ENCODE peak calls at places on chromosomes 11 and 22, in eight cellular contexts. One of them, this sample, is unnamed.

GRCh38 chr11:125950178-125950490 is 4.3 kb downstream of the VSIG10L2 start:
- DNase-seq in SIG-M5: no peak
- DNase-seq in CD8-positive, alpha-beta memory T cell: no peak
- DNase-seq in HEK293T: no peak
- DNase-seq in uterus: no peak
- DNase-seq in dorsolateral prefrontal cortex: no peak
- DNase-seq in GM10248: no peak
- DNase-seq in lower lobe of right lung: no peak
- DNase-seq in this sample: no peak

GRCh38 chr11:864118-864827 is 21.6 kb downstream of the TSPAN4 start:
- DNase-seq in SIG-M5: no peak
- DNase-seq in CD8-positive, alpha-beta memory T cell: no peak
- DNase-seq in HEK293T: no peak
- DNase-seq in uterus: no peak
- DNase-seq in dorsolateral prefrontal cortex: no peak
- DNase-seq in GM10248: no peak
- DNase-seq in lower lobe of right lung: no peak
- DNase-seq in this sample: no peak

GRCh38 chr22:46682011-46682731 is 55.9 kb downstream of the CERK start:
- DNase-seq in SIG-M5: no peak
- DNase-seq in CD8-positive, alpha-beta memory T cell: no peak
- DNase-seq in HEK293T: no peak
- DNase-seq in uterus: no peak
- DNase-seq in dorsolateral prefrontal cortex: no peak
- DNase-seq in GM10248: no peak
- DNase-seq in lower lobe of right lung: no peak
- DNase-seq in this sample: no peak

GRCh38 chr22:29044657-29045176 is 16.9 kb downstream of the C22orf31 start:
- DNase-seq in SIG-M5: no peak
- DNase-seq in CD8-positive, alpha-beta memory T cell: no peak
- DNase-seq in HEK293T: no peak
- DNase-seq in uterus: no peak
- DNase-seq in dorsolateral prefrontal cortex: no peak
- DNase-seq in GM10248: no peak
- DNase-seq in lower lobe of right lung: no peak
- DNase-seq in this sample: no peak

GRCh38 chr22:22410121-22410520 is 98.4 kb downstream of the ZNF280B start:
- DNase-seq in SIG-M5: no peak
- DNase-seq in CD8-positive, alpha-beta memory T cell: no peak
- DNase-seq in HEK293T: no peak
- DNase-seq in uterus: no peak
- DNase-seq in dorsolateral prefrontal cortex: no peak
- DNase-seq in GM10248: no peak
- DNase-seq in lower lobe of right lung: peak
- DNase-seq in this sample: peak

GRCh38 chr11:45688472-45689033 is 23.1 kb upstream of the CHST1 start:
- DNase-seq in SIG-M5: no peak
- DNase-seq in CD8-positive, alpha-beta memory T cell: no peak
- DNase-seq in HEK293T: no peak
- DNase-seq in uterus: no peak
- DNase-seq in dorsolateral prefrontal cortex: no peak
- DNase-seq in GM10248: no peak
- DNase-seq in lower lobe of right lung: no peak
- DNase-seq in this sample: no peak

GRCh38 chr11:69251639-69252493 is 42.1 kb upstream of the MYEOV start:
- DNase-seq in SIG-M5: no peak
- DNase-seq in CD8-positive, alpha-beta memory T cell: no peak
- DNase-seq in HEK293T: no peak
- DNase-seq in uterus: no peak
- DNase-seq in dorsolateral prefrontal cortex: no peak
- DNase-seq in GM10248: no peak
- DNase-seq in lower lobe of right lung: no peak
- DNase-seq in this sample: no peak

GRCh38 chr11:57345555-57346151 is 7.5 kb downstream of the P2RX3 start:
- DNase-seq in SIG-M5: no peak
- DNase-seq in CD8-positive, alpha-beta memory T cell: peak
- DNase-seq in HEK293T: peak
- DNase-seq in uterus: peak
- DNase-seq in dorsolateral prefrontal cortex: peak
- DNase-seq in GM10248: peak
- DNase-seq in lower lobe of right lung: peak
- DNase-seq in this sample: peak

GRCh38 chr11:46381046-46381835 is at the start of gene MDK:
- DNase-seq in SIG-M5: no peak
- DNase-seq in CD8-positive, alpha-beta memory T cell: no peak
- DNase-seq in HEK293T: peak
- DNase-seq in uterus: no peak
- DNase-seq in dorsolateral prefrontal cortex: no peak
- DNase-seq in GM10248: peak
- DNase-seq in lower lobe of right lung: peak
- DNase-seq in this sample: peak

GRCh38 chr11:91005458-91005857 is 782.6 kb upstream of the CHORDC1 start:
- DNase-seq in SIG-M5: no peak
- DNase-seq in CD8-positive, alpha-beta memory T cell: no peak
- DNase-seq in HEK293T: no peak
- DNase-seq in uterus: no peak
- DNase-seq in dorsolateral prefrontal cortex: no peak
- DNase-seq in GM10248: no peak
- DNase-seq in lower lobe of right lung: no peak
- DNase-seq in this sample: no peak

GRCh38 chr22:29032584-29032983 is 29.0 kb downstream of the C22orf31 start:
- DNase-seq in SIG-M5: no peak
- DNase-seq in CD8-positive, alpha-beta memory T cell: no peak
- DNase-seq in HEK293T: no peak
- DNase-seq in uterus: peak
- DNase-seq in dorsolateral prefrontal cortex: no peak
- DNase-seq in GM10248: no peak
- DNase-seq in lower lobe of right lung: no peak
- DNase-seq in this sample: no peak

GRCh38 chr11:75851203-75851602 is 36.2 kb downstream of the UVRAG start:
- DNase-seq in SIG-M5: no peak
- DNase-seq in CD8-positive, alpha-beta memory T cell: no peak
- DNase-seq in HEK293T: no peak
- DNase-seq in uterus: no peak
- DNase-seq in dorsolateral prefrontal cortex: no peak
- DNase-seq in GM10248: no peak
- DNase-seq in lower lobe of right lung: no peak
- DNase-seq in this sample: no peak

GRCh38 chr22:34036936-34037335 is 116.7 kb upstream of the LARGE1 start:
- DNase-seq in SIG-M5: no peak
- DNase-seq in CD8-positive, alpha-beta memory T cell: no peak
- DNase-seq in HEK293T: no peak
- DNase-seq in uterus: no peak
- DNase-seq in dorsolateral prefrontal cortex: no peak
- DNase-seq in GM10248: no peak
- DNase-seq in lower lobe of right lung: no peak
- DNase-seq in this sample: peak

GRCh38 chr22:37771702-37772427 is 35.9 kb upstream of the GCAT start:
- DNase-seq in SIG-M5: no peak
- DNase-seq in CD8-positive, alpha-beta memory T cell: no peak
- DNase-seq in HEK293T: no peak
- DNase-seq in uterus: no peak
- DNase-seq in dorsolateral prefrontal cortex: no peak
- DNase-seq in GM10248: no peak
- DNase-seq in lower lobe of right lung: no peak
- DNase-seq in this sample: no peak

GRCh38 chr11:65781152-65781961 is 581 bp upstream of the AP5B1 start:
- DNase-seq in SIG-M5: no peak
- DNase-seq in CD8-positive, alpha-beta memory T cell: no peak
- DNase-seq in HEK293T: peak
- DNase-seq in uterus: no peak
- DNase-seq in dorsolateral prefrontal cortex: peak
- DNase-seq in GM10248: no peak
- DNase-seq in lower lobe of right lung: peak
- DNase-seq in this sample: no peak

GRCh38 chr11:31767665-31768064 is 43.5 kb downstream of the PAX6 start:
- DNase-seq in SIG-M5: no peak
- DNase-seq in CD8-positive, alpha-beta memory T cell: no peak
- DNase-seq in HEK293T: no peak
- DNase-seq in uterus: no peak
- DNase-seq in dorsolateral prefrontal cortex: no peak
- DNase-seq in GM10248: no peak
- DNase-seq in lower lobe of right lung: no peak
- DNase-seq in this sample: no peak

GRCh38 chr11:133911169-133911568 is 45.6 kb downstream of the IGSF9B start:
- DNase-seq in SIG-M5: no peak
- DNase-seq in CD8-positive, alpha-beta memory T cell: no peak
- DNase-seq in HEK293T: peak
- DNase-seq in uterus: no peak
- DNase-seq in dorsolateral prefrontal cortex: no peak
- DNase-seq in GM10248: no peak
- DNase-seq in lower lobe of right lung: peak
- DNase-seq in this sample: peak

GRCh38 chr22:33850227-33850626 is 70.0 kb downstream of the LARGE1 start:
- DNase-seq in SIG-M5: no peak
- DNase-seq in CD8-positive, alpha-beta memory T cell: no peak
- DNase-seq in HEK293T: no peak
- DNase-seq in uterus: no peak
- DNase-seq in dorsolateral prefrontal cortex: no peak
- DNase-seq in GM10248: no peak
- DNase-seq in lower lobe of right lung: no peak
- DNase-seq in this sample: no peak

GRCh38 chr11:12856338-12856737 is 152.8 kb upstream of the RASSF10 start:
- DNase-seq in SIG-M5: no peak
- DNase-seq in CD8-positive, alpha-beta memory T cell: no peak
- DNase-seq in HEK293T: no peak
- DNase-seq in uterus: no peak
- DNase-seq in dorsolateral prefrontal cortex: no peak
- DNase-seq in GM10248: no peak
- DNase-seq in lower lobe of right lung: no peak
- DNase-seq in this sample: no peak

GRCh38 chr11:126467471-126467870 is 112.0 kb downstream of the ST3GAL4 start:
- DNase-seq in SIG-M5: no peak
- DNase-seq in CD8-positive, alpha-beta memory T cell: no peak
- DNase-seq in HEK293T: no peak
- DNase-seq in uterus: no peak
- DNase-seq in dorsolateral prefrontal cortex: no peak
- DNase-seq in GM10248: no peak
- DNase-seq in lower lobe of right lung: no peak
- DNase-seq in this sample: no peak

GRCh38 chr11:115566185-115566765 is 62.1 kb upstream of the CADM1 start:
- DNase-seq in SIG-M5: no peak
- DNase-seq in CD8-positive, alpha-beta memory T cell: no peak
- DNase-seq in HEK293T: no peak
- DNase-seq in uterus: no peak
- DNase-seq in dorsolateral prefrontal cortex: no peak
- DNase-seq in GM10248: no peak
- DNase-seq in lower lobe of right lung: no peak
- DNase-seq in this sample: no peak

GRCh38 chr11:3143136-3143880 is 21.8 kb downstream of the OSBPL5 start:
- DNase-seq in SIG-M5: no peak
- DNase-seq in CD8-positive, alpha-beta memory T cell: no peak
- DNase-seq in HEK293T: no peak
- DNase-seq in uterus: no peak
- DNase-seq in dorsolateral prefrontal cortex: no peak
- DNase-seq in GM10248: no peak
- DNase-seq in lower lobe of right lung: no peak
- DNase-seq in this sample: no peak

GRCh38 chr11:2092464-2092910 is 46.7 kb downstream of the IGF2 start:
- DNase-seq in SIG-M5: no peak
- DNase-seq in CD8-positive, alpha-beta memory T cell: no peak
- DNase-seq in HEK293T: no peak
- DNase-seq in uterus: no peak
- DNase-seq in dorsolateral prefrontal cortex: no peak
- DNase-seq in GM10248: no peak
- DNase-seq in lower lobe of right lung: no peak
- DNase-seq in this sample: no peak

GRCh38 chr11:106152013-106152412 is 74.6 kb downstream of the AASDHPPT start:
- DNase-seq in SIG-M5: no peak
- DNase-seq in CD8-positive, alpha-beta memory T cell: no peak
- DNase-seq in HEK293T: no peak
- DNase-seq in uterus: no peak
- DNase-seq in dorsolateral prefrontal cortex: no peak
- DNase-seq in GM10248: no peak
- DNase-seq in lower lobe of right lung: no peak
- DNase-seq in this sample: no peak

GRCh38 chr22:29539105-29539504 is 14.5 kb downstream of the THOC5 start:
- DNase-seq in SIG-M5: no peak
- DNase-seq in CD8-positive, alpha-beta memory T cell: no peak
- DNase-seq in HEK293T: no peak
- DNase-seq in uterus: no peak
- DNase-seq in dorsolateral prefrontal cortex: no peak
- DNase-seq in GM10248: no peak
- DNase-seq in lower lobe of right lung: no peak
- DNase-seq in this sample: no peak

GRCh38 chr11:72004515-72005346 is 6.0 kb downstream of the IL18BP start:
- DNase-seq in SIG-M5: no peak
- DNase-seq in CD8-positive, alpha-beta memory T cell: no peak
- DNase-seq in HEK293T: no peak
- DNase-seq in uterus: no peak
- DNase-seq in dorsolateral prefrontal cortex: no peak
- DNase-seq in GM10248: no peak
- DNase-seq in lower lobe of right lung: no peak
- DNase-seq in this sample: no peak

This sample was measured in NB4.